ENCODE peak calls at places on chromosomes 4 and X, in six cellular contexts. W is cardiac fibroblast; R is heart left ventricle; N is HepG2; P is CD8-positive, alpha-beta T cell; G is aorta. X is an unnamed sample.

GRCh38 chr4:42708625-42709024 is 51.7 kb upstream of the ATP8A1 start:
- DNase-seq in P (no peak), W (no peak), G (no peak), N (no peak), R (no peak), X (no peak)

GRCh38 chr4:81217794-81218193 is 2.8 kb upstream of the PRKG2 start:
- DNase-seq in W (no peak), R (no peak), N (no peak), G (no peak), P (no peak), X (no peak)

GRCh38 chrX:82087699-82088098 is 885.8 kb downstream of the SH3BGRL start:
- DNase-seq in N (no peak), R (peak), P (no peak), G (no peak), W (no peak), X (no peak)

GRCh38 chr4:130210871-130211270 is 1114.9 kb downstream of the C4orf33 start:
- DNase-seq in P (no peak), N (no peak), W (peak), G (no peak), R (no peak), X (no peak)

GRCh38 chr4:6576512-6576911 is 1.5 kb downstream of the MAN2B2 start:
- DNase-seq in P (no peak), R (no peak), G (no peak), N (no peak), W (no peak), X (no peak)

GRCh38 chr4:97309111-97309510 is 834.2 kb downstream of the STPG2 start:
- DNase-seq in N (no peak), R (no peak), W (no peak), P (no peak), G (no peak), X (no peak)

GRCh38 chr4:103429283-103429682 is 231.1 kb upstream of the CENPE start:
- DNase-seq in W (no peak), R (no peak), P (no peak), G (no peak), N (peak), X (no peak)

GRCh38 chr4:134328741-134329140 is 127.2 kb upstream of the PABPC4L start:
- DNase-seq in P (no peak), G (no peak), R (no peak), N (no peak), W (no peak), X (no peak)

GRCh38 chr4:183256756-183257385 is 63.2 kb downstream of the CLDN22 start:
- DNase-seq in N (peak), G (peak), R (peak), W (peak), P (peak), X (no peak)

GRCh38 chr4:116183241-116183640 is 902.1 kb downstream of the TRAM1L1 start:
- DNase-seq in R (no peak), W (no peak), G (no peak), N (no peak), P (no peak), X (no peak)

GRCh38 chrX:1212532-1212931 is at the start of gene CRLF2:
- DNase-seq in G (no peak), P (no peak), R (no peak), N (no peak), W (no peak), X (no peak)

GRCh38 chrX:18032486-18033221 is 171.6 kb upstream of the RAI2 start:
- DNase-seq in R (no peak), W (no peak), N (no peak), P (no peak), G (no peak), X (no peak)

GRCh38 chr4:9940041-9940440 is 81.3 kb downstream of the SLC2A9 start:
- DNase-seq in G (no peak), W (no peak), R (no peak), P (no peak), N (no peak), X (no peak)

GRCh38 chrX:128975716-128976115 is 547.6 kb downstream of the SMARCA1 start:
- DNase-seq in R (no peak), N (peak), W (peak), G (no peak), P (no peak), X (no peak)

GRCh38 chr4:6772223-6772928 is 10.2 kb upstream of the KIAA0232 start:
- DNase-seq in R (no peak), W (peak), P (no peak), N (no peak), G (no peak), X (no peak)

GRCh38 chr4:154314248-154314647 is 177.4 kb downstream of the DCHS2 start:
- DNase-seq in P (no peak), N (peak), W (peak), R (no peak), G (no peak), X (no peak)

GRCh38 chrX:110086916-110087484 is 84.1 kb downstream of the TMEM164 start:
- DNase-seq in W (peak), R (no peak), G (no peak), N (peak), P (no peak), X (no peak)

GRCh38 chr4:78551420-78552351 is at the start of gene ANXA3:
- DNase-seq in G (peak), P (no peak), W (no peak), R (peak), N (no peak), X (no peak)

GRCh38 chrX:101108293-101108692 is 10.3 kb downstream of the CENPI start:
- DNase-seq in P (no peak), G (no peak), N (no peak), W (peak), R (no peak), X (no peak)

GRCh38 chr4:88958080-88958479 is 98.9 kb downstream of the FAM13A start:
- DNase-seq in N (no peak), P (no peak), W (no peak), R (no peak), G (no peak), X (no peak)

GRCh38 chrX:154840856-154841255 is 6.4 kb upstream of the SMIM9 start:
- DNase-seq in W (peak), P (no peak), G (no peak), R (no peak), N (peak), X (no peak)

GRCh38 chrX:140343226-140343873 is 161.5 kb downstream of the SOX3 start:
- DNase-seq in P (no peak), R (no peak), N (no peak), W (no peak), G (no peak), X (no peak)

GRCh38 chr4:145805490-145805889 is 125.5 kb downstream of the C4orf51 start:
- DNase-seq in G (no peak), R (peak), N (peak), W (peak), P (no peak), X (no peak)

GRCh38 chr4:18388029-18388428 is 366.5 kb upstream of the LCORL start:
- DNase-seq in G (no peak), N (no peak), P (no peak), R (no peak), W (no peak), X (no peak)

GRCh38 chr4:28973591-28974350 is 1746.4 kb upstream of the PCDH7 start:
- DNase-seq in N (no peak), R (no peak), G (no peak), W (no peak), P (no peak), X (no peak)

GRCh38 chrX:41339148-41339547 is 5.2 kb downstream of the DDX3X start:
- DNase-seq in G (no peak), W (no peak), N (no peak), R (no peak), P (no peak), X (no peak)

GRCh38 chrX:116232833-116233232 is 62.3 kb downstream of the AGTR2 start:
- DNase-seq in N (no peak), G (no peak), P (no peak), W (peak), R (no peak), X (no peak)

GRCh38 chr4:1715002-1715761 is 3.1 kb upstream of the SLBP start:
- DNase-seq in G (no peak), R (no peak), P (no peak), N (no peak), W (no peak), X (no peak)
- H3K4me3 ChIP-seq in G (no peak), R (no peak), P (no peak), N (no peak), W (no peak), X (no peak)

GRCh38 chrX:53281321-53281822 is at the start of gene IQSEC2:
- DNase-seq in N (no peak), R (peak), G (peak), P (no peak), W (peak), X (no peak)
- H3K4me3 ChIP-seq in N (no peak), R (peak), G (peak), P (no peak), W (peak), X (no peak)

DNA sequence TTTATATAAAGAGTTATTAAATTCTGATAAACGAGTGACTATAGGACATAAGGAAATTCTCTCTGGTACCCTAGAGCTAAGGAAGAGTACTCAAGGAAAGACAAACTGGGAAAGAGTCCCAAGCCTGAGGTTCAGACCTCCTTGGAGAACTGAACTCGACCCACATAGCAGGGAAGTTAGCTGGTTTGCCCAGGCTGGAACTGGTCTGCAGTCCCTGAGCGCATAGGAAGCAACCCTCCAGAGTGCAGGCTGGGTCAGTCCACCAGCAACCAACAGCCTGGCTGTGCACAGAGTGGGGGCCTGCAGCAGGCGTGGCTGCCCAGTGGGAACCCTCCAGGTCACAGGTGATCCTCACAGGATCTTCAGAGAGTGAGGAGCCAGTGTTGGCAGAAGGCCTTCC is 114.1 kb downstream of the SOWAHB start:
- DNase-seq in R (no peak), P (no peak), W (no peak), G (no peak), N (no peak), X (no peak)
- H3K4me3 ChIP-seq in R (no peak), P (no peak), W (no peak), G (no peak), N (no peak), X (no peak)

DNA sequence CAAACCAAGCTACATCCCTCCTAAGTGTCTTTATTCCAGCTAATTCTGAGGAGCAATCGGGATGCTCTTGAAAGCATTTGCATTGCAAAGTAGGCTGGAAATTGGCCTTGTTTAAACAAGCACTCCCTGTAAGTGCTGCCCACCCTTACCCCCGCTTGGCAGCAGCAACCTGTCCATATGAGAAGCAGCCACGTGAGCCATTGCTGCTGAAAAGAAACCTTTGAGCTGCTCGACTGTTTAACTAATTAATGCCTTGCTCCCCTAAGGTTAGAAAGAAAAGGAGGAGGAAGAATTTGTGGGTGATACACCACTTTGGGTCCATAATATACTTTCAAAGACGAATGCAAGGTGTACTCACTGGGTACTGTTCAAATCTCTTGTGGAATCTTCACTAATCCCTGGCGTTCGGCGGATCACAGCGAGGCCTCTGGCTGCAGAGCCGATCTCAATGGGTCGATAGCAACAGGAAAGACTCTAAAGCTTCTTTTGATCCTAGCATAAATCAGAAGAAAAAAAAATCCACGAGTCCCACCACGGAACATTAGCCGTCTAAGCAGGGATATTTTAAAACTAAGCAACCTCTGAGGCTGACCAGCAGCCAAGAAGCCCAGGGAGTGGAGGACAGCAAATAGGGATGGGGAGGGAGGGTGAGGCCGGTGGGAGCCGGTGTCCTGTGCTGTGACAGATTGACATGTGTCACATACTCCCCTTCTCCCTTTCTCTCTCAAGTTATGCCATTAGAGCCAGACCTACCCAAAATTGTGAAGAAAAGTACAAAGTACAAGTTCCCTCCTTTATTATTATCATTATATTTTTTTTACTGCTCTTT is 37.2 kb upstream of the MGST2 start:
- DNase-seq in R (no peak), G (no peak), W (no peak), N (no peak), P (no peak), X (no peak)
- H3K4me3 ChIP-seq in R (no peak), G (no peak), W (no peak), N (peak), P (no peak), X (no peak)

GRCh38 chr4:111399523-111400135 is 745.6 kb upstream of the FAM241A start:
- DNase-seq in G (no peak), R (no peak), N (no peak), P (no peak), W (no peak), X (no peak)
- H3K4me3 ChIP-seq in G (no peak), R (no peak), N (no peak), P (no peak), W (no peak), X (no peak)

DNA sequence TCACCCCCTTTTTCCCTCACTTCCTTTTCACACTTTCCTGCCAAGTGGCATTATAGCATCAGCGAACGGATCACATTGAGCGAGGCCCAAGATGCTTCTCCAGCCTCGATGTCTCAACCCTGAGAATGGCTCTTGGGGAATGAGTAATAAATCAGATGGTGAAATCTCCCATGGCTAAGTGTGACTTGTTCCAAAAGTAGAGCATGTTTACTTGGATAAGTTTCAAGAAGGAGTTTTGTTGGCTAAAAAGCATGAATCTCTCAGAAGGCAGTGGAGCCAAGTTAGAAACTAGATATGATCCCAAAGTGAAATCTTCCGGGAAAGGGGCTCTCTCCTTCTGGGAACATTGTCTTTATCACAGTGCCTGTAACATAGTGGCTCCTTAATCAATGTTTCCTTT is 316.3 kb downstream of the CAMK2D start:
- DNase-seq in W (peak), P (no peak), N (no peak), R (peak), G (peak), X (no peak)
- H3K4me3 ChIP-seq in W (no peak), P (no peak), N (no peak), R (no peak), G (no peak), X (no peak)

GRCh38 chr4:7970031-7970946 is 30.6 kb upstream of the AFAP1 start:
- DNase-seq in W (peak), N (peak), P (no peak), R (no peak), G (peak), X (peak)
- H3K4me3 ChIP-seq in W (no peak), N (peak), P (peak), R (no peak), G (no peak), X (peak)

DNA sequence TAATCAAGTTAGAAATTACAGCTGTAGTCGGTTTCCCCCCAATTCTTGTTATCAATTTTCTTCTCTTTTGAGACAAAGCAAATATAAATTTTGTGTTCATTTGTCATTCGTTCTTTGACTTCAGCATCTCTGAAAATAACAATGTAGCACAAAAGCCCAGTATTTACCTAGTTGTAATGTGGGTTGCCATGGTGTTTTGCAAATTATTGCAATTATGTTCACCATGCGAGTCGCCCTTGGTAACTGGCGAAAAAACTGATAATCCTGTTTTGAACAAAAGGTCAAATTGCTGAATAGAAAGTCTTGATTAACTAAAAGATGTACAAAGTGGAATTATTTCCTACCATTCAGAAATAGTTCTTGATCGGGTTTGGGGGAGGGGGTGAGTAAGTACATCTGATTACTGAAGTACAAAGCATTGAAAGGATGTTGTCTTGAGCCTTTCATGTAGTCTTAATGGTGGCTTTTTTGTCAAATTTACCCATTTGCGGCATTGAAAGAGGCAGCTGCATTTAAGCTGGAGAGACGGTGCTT is 138.9 kb downstream of the ARX start:
- DNase-seq in P (no peak), R (no peak), N (no peak), W (no peak), G (no peak), X (no peak)
- H3K4me3 ChIP-seq in P (no peak), R (no peak), N (no peak), W (no peak), G (no peak), X (no peak)